ENCODE peak calls at places on chromosome 2, in four cellular contexts. Z is cardiac muscle cell, P is SK-N-SH, L is dorsolateral prefrontal cortex. G is an unnamed sample.
A peak's percentile ranks its signal among the peaks of the same experiment; 100 is the strongest.

GRCh38 chr2:7887441-7887840 is 794.4 kb upstream of the ID2 start:
- DNase-seq in Z (no peak), P (no peak), L (no peak), G (no peak)

GRCh38 chr2:135021618-135022017 is 25.6 kb downstream of the MAP3K19 start:
- DNase-seq in Z (no peak), P (no peak), L (no peak), G (no peak)

GRCh38 chr2:186979439-186980116 is 130.6 kb upstream of the ZSWIM2 start:
- DNase-seq in Z (no peak), P (no peak), L (no peak), G (no peak)

GRCh38 chr2:97713296-97714083 is at the start of gene ZAP70:
- DNase-seq in Z (no peak), P (no peak), L (peak; percentile 40), G (peak; percentile 76)

GRCh38 chr2:254231-254630 is 9.6 kb downstream of the SH3YL1 start:
- DNase-seq in Z (no peak), P (no peak), L (no peak), G (no peak)

GRCh38 chr2:236194786-236195185 is 26.6 kb upstream of the GBX2 start:
- DNase-seq in Z (no peak), P (no peak), L (no peak), G (no peak)

GRCh38 chr2:42117923-42118758 is 51.0 kb upstream of the EML4 start:
- DNase-seq in Z (no peak), P (no peak), L (no peak), G (no peak)

GRCh38 chr2:207423886-207424285 is 105.9 kb upstream of the CREB1 start:
- DNase-seq in Z (no peak), P (no peak), L (no peak), G (no peak)

GRCh38 chr2:120528051-120528692 is 182.2 kb downstream of the INHBB start:
- DNase-seq in Z (no peak), P (no peak), L (peak; percentile 12), G (no peak)

GRCh38 chr2:202007015-202008011 is 26.3 kb upstream of the FZD7 start:
- DNase-seq in Z (no peak), P (no peak), L (no peak), G (no peak)

GRCh38 chr2:196177124-196177523 is 5.7 kb upstream of the STK17B start:
- DNase-seq in Z (no peak), P (no peak), L (no peak), G (no peak)

GRCh38 chr2:238919307-238919706 is 71.4 kb downstream of the TWIST2 start:
- DNase-seq in Z (no peak), P (no peak), L (no peak), G (no peak)

GRCh38 chr2:233240897-233241296 is 10.6 kb upstream of the ATG16L1 start:
- DNase-seq in Z (no peak), P (no peak), L (no peak), G (no peak)

GRCh38 chr2:66495788-66496640 is 61.1 kb downstream of the MEIS1 start:
- DNase-seq in Z (no peak), P (no peak), L (no peak), G (no peak)

GRCh38 chr2:66683599-66683998 is 248.7 kb downstream of the MEIS1 start:
- DNase-seq in Z (no peak), P (no peak), L (no peak), G (no peak)

GRCh38 chr2:72205546-72205863 is 57.8 kb upstream of the CYP26B1 start:
- DNase-seq in Z (peak; percentile 1), P (no peak), L (no peak), G (no peak)

GRCh38 chr2:80643598-80643997 is 339.0 kb upstream of the LRRTM1 start:
- DNase-seq in Z (no peak), P (no peak), L (no peak), G (no peak)

GRCh38 chr2:78992451-78992806 is 33.1 kb upstream of the REG3G start:
- DNase-seq in Z (peak; percentile 69), P (peak; percentile 28), L (peak; percentile 51), G (no peak)

GRCh38 chr2:113274427-113274826 is 4.3 kb downstream of the PAX8 start:
- DNase-seq in Z (no peak), P (no peak), L (no peak), G (no peak)

GRCh38 chr2:6827516-6828298 is 38.0 kb downstream of the CMPK2 start:
- DNase-seq in Z (no peak), P (no peak), L (no peak), G (no peak)

GRCh38 chr2:15667579-15668556 is 76.2 kb downstream of the DDX1 start:
- DNase-seq in Z (no peak), P (no peak), L (no peak), G (no peak)

GRCh38 chr2:20488136-20488705 is 41.3 kb downstream of the RHOB start:
- DNase-seq in Z (no peak), P (no peak), L (no peak), G (no peak)

GRCh38 chr2:224650815-224651439 is 65.2 kb downstream of the CCDC195 start:
- DNase-seq in Z (peak; percentile 63), P (peak; percentile 72), L (no peak), G (no peak)

GRCh38 chr2:96103388-96103705 is 13.0 kb downstream of the ADRA2B start:
- DNase-seq in Z (no peak), P (peak; percentile 14), L (no peak), G (no peak)

GRCh38 chr2:188091235-188091634 is 200.4 kb upstream of the GULP1 start:
- DNase-seq in Z (peak; percentile 2), P (no peak), L (no peak), G (no peak)

GRCh38 chr2:6083131-6083530 is 390.9 kb downstream of the SOX11 start:
- DNase-seq in Z (no peak), P (no peak), L (no peak), G (no peak)

GRCh38 chr2:17781482-17781881 is 27.5 kb downstream of the GEN1 start:
- DNase-seq in Z (no peak), P (no peak), L (no peak), G (no peak)

GRCh38 chr2:203492965-203493364 is 42.1 kb downstream of the RAPH1 start:
- DNase-seq in Z (no peak), P (no peak), L (no peak), G (no peak)

GRCh38 chr2:16250886-16251285 is 310.5 kb downstream of the MYCN start:
- DNase-seq in Z (no peak), P (no peak), L (no peak), G (no peak)

GRCh38 chr2:38409136-38409903 is 32.2 kb upstream of the ATL2 start:
- DNase-seq in Z (no peak), P (no peak), L (no peak), G (no peak)

GRCh38 chr2:26455801-26456700 is 21.9 kb downstream of the OTOF start:
- DNase-seq in Z (no peak), P (no peak), L (no peak), G (no peak)

GRCh38 chr2:148812306-148812705 is 62.7 kb upstream of the KIF5C start:
- DNase-seq in Z (no peak), P (peak; percentile 25), L (peak; percentile 57), G (no peak)

GRCh38 chr2:26001743-26002341 is 19.5 kb upstream of the KIF3C start:
- DNase-seq in Z (no peak), P (no peak), L (peak; percentile 86), G (no peak)

GRCh38 chr2:8578335-8579244 is 103.3 kb upstream of the ID2 start:
- DNase-seq in Z (no peak), P (no peak), L (no peak), G (no peak)

GRCh38 chr2:13651684-13652131 is 935.0 kb downstream of the TRIB2 start:
- DNase-seq in Z (no peak), P (no peak), L (no peak), G (no peak)

GRCh38 chr2:68169308-68169707 is 11.6 kb downstream of the PNO1 start:
- DNase-seq in Z (no peak), P (no peak), L (no peak), G (no peak)

GRCh38 chr2:127650785-127651380 is 4.9 kb downstream of the GPR17 start:
- DNase-seq in Z (no peak), P (no peak), L (no peak), G (no peak)

GRCh38 chr2:127651987-127652550 is 6.1 kb downstream of the GPR17 start:
- DNase-seq in Z (peak; percentile 91), P (peak; percentile 90), L (peak; percentile 83), G (no peak)

GRCh38 chr2:127652786-127653357 is 6.9 kb downstream of the GPR17 start:
- DNase-seq in Z (no peak), P (no peak), L (no peak), G (no peak)

GRCh38 chr2:127650041-127650784 is 4.3 kb downstream of the GPR17 start:
- DNase-seq in Z (no peak), P (no peak), L (no peak), G (no peak)

GRCh38 chr2:127651381-127651809 is 5.4 kb downstream of the GPR17 start:
- DNase-seq in Z (no peak), P (no peak), L (no peak), G (no peak)
- H3K27ac ChIP-seq in Z (peak overlapping the region; percentile 56), P (peak overlapping the region; percentile 94), L (peak overlapping the region; percentile 95), G (no peak overlapping the region)

GRCh38 chr2:225764346-225764745 is 364.8 kb downstream of the NYAP2 start:
- DNase-seq in Z (no peak), P (no peak), L (no peak), G (no peak)

GRCh38 chr2:225766431-225766830 is 366.9 kb downstream of the NYAP2 start:
- DNase-seq in Z (no peak), P (no peak), L (no peak), G (no peak)

GRCh38 chr2:225771691-225772090 is 372.2 kb downstream of the NYAP2 start:
- DNase-seq in Z (no peak), P (no peak), L (no peak), G (no peak)

GRCh38 chr2:225765845-225766244 is 366.3 kb downstream of the NYAP2 start:
- DNase-seq in Z (no peak), P (no peak), L (no peak), G (no peak)

DNA sequence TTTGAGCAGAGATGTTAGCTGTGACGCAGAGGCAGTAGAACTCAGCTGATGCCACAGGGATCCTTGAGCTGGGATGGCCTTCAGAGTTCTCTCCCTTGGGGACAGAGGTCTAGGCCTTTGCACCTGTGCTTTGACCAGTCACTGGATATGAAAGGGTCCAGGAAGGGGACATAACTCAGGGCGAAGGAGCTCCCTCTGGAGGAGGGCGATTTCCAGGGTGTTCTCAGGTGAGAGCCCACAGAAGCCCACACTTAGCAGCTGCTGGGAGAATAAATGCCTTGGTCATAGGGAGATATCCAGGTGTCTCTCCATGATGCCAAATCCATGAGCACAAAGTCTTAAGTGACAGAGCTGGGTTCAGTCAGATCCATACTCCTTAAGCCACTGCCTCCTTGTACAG is 369.2 kb downstream of the NYAP2 start:
- DNase-seq in Z (no peak), P (no peak), L (no peak), G (no peak)
- TF ChIP-seq CTCF in Z (no peak), P (no peak), L (no peak), G (no peak)

GRCh38 chr2:86323273-86323672 is 14.2 kb downstream of the REEP1 start:
- DNase-seq in Z (no peak), P (no peak), L (no peak), G (no peak)
- H3K27me3 ChIP-seq in Z (no peaks in the 10 kb centered on the region), P (no peaks in the 10 kb centered on the region), L (no peaks in the 10 kb centered on the region), G (no peaks in the 10 kb centered on the region)

GRCh38 chr2:159759577-159759976 is 38.4 kb downstream of the CD302 start:
- DNase-seq in Z (no peak), P (no peak), L (no peak), G (no peak)

GRCh38 chr2:159758686-159759085 is 39.3 kb downstream of the CD302 start:
- DNase-seq in Z (no peak), P (no peak), L (no peak), G (no peak)

GRCh38 chr2:159758239-159758638 is 39.8 kb downstream of the CD302 start:
- DNase-seq in Z (no peak), P (no peak), L (no peak), G (no peak)

GRCh38 chr2:159762075-159762474 is 35.9 kb downstream of the CD302 start:
- DNase-seq in Z (no peak), P (no peak), L (no peak), G (no peak)

GRCh38 chr2:159760321-159760720 is 37.7 kb downstream of the CD302 start:
- DNase-seq in Z (no peak), P (no peak), L (no peak), G (no peak)
- H3K27ac ChIP-seq in Z (no peak overlapping the region), P (no peak overlapping the region), L (no peak overlapping the region), G (no peak overlapping the region)

G was measured in CD4-positive, alpha-beta T cell.